ENCODE peak calls at places on chromosomes 2 and 18, in nine cellular contexts. P is MCF 10A; R is RWPE1; O is CD8-positive, alpha-beta T cell; I is body of pancreas; V is glutamatergic neuron; H is thoracic aorta; Z is RWPE2; N is cardiac fibroblast. D is an unnamed sample.

GRCh38 chr18:65235966-65236634 is 514.7 kb upstream of the CDH7 start:
- DNase-seq in O (no peak), N (no peak), I (peak; percentile 14), P (peak; percentile 62), H (no peak), V (peak; percentile 34), Z (no peak), R (peak; percentile 0), D (no peak)

GRCh38 chr2:131145040-131145439 is 39.9 kb downstream of the PLEKHB2 start:
- DNase-seq in N (no peak), H (no peak), Z (no peak), I (no peak), V (no peak), O (no peak), R (no peak), P (no peak), D (no peak)

GRCh38 chr2:232891621-232892071 is 21.6 kb downstream of the SNORC start:
- DNase-seq in N (peak; percentile 78), H (no peak), V (no peak), P (peak; percentile 73), R (peak; percentile 30), I (no peak), Z (no peak), O (no peak), D (peak; percentile 63)

GRCh38 chr2:88866756-88867155 is 175.3 kb downstream of the RPIA start:
- DNase-seq in R (no peak), N (no peak), H (no peak), O (no peak), P (no peak), I (no peak), Z (no peak), V (no peak), D (no peak)

GRCh38 chr2:27412419-27413152 is 3.2 kb upstream of the PPM1G start:
- DNase-seq in I (no peak), P (no peak), V (no peak), O (no peak), N (no peak), H (no peak), R (no peak), Z (no peak), D (no peak)

GRCh38 chr18:38009335-38009734 is 443.7 kb upstream of the CELF4 start:
- DNase-seq in I (no peak), O (no peak), R (no peak), Z (no peak), V (no peak), N (no peak), H (no peak), P (no peak), D (no peak)

GRCh38 chr18:8776013-8776515 is 70.7 kb downstream of the MTCL1 start:
- DNase-seq in R (no peak), N (no peak), V (no peak), Z (no peak), P (no peak), H (no peak), O (no peak), I (no peak), D (no peak)

GRCh38 chr2:45177870-45178269 is 168.6 kb upstream of the SIX2 start:
- DNase-seq in O (no peak), V (no peak), R (peak; percentile 72), N (peak; percentile 99), H (no peak), P (peak; percentile 97), I (no peak), Z (no peak), D (no peak)

GRCh38 chr18:5891361-5892215 is 3.7 kb downstream of the TMEM200C start:
- DNase-seq in O (no peak), I (no peak), R (no peak), P (no peak), H (no peak), N (no peak), Z (no peak), V (no peak), D (peak; percentile 82)

GRCh38 chr2:217878865-217879595 is 123.8 kb downstream of the TNS1 start:
- DNase-seq in P (no peak), O (no peak), N (no peak), I (no peak), H (no peak), R (no peak), V (no peak), Z (no peak), D (no peak)

GRCh38 chr18:3706279-3707097 is 256.5 kb downstream of the TGIF1 start:
- DNase-seq in I (no peak), Z (no peak), N (peak; percentile 58), V (no peak), O (no peak), H (no peak), R (no peak), P (no peak), D (no peak)

GRCh38 chr2:80153151-80153550 is 151.4 kb downstream of the LRRTM1 start:
- DNase-seq in I (no peak), P (no peak), V (no peak), O (no peak), Z (no peak), H (no peak), R (no peak), N (no peak), D (no peak)

GRCh38 chr2:45946023-45946422 is 294.5 kb downstream of the PRKCE start:
- DNase-seq in O (no peak), V (no peak), N (peak; percentile 80), I (no peak), H (no peak), Z (peak; percentile 68), P (peak; percentile 27), R (peak; percentile 49), D (no peak)

GRCh38 chr2:101205521-101205998 is 47.1 kb upstream of the CNOT11 start:
- DNase-seq in H (no peak), Z (peak; percentile 66), N (peak; percentile 91), P (peak; percentile 89), V (peak; percentile 22), R (peak; percentile 83), O (peak; percentile 34), I (peak; percentile 75), D (no peak)
- TF ChIP-seq CTCF in H (peak; percentile 35), Z (peak; percentile 86), N (peak; percentile 52), P (peak; percentile 39), V (no peak), R (peak; percentile 79), O (peak; percentile 26), I (peak; percentile 33), D (peak; percentile 86)

GRCh38 chr2:169361706-169362345 is 508 bp downstream of the LRP2 start:
- DNase-seq in P (no peak), N (no peak), R (no peak), V (peak; percentile 44), Z (no peak), O (no peak), H (no peak), I (peak; percentile 17), D (peak; percentile 85)

GRCh38 chr2:169363027-169363569 is 764 bp upstream of the LRP2 start:
- DNase-seq in O (no peak), P (no peak), I (no peak), H (no peak), V (no peak), N (peak; percentile 7), Z (no peak), R (no peak), D (no peak)

GRCh38 chr2:169360984-169361705 is 1.2 kb downstream of the LRP2 start:
- DNase-seq in H (no peak), I (no peak), V (peak; percentile 24), P (no peak), N (no peak), Z (no peak), O (no peak), R (no peak), D (no peak)

GRCh38 chr2:169363570-169364150 is 1.3 kb upstream of the LRP2 start:
- DNase-seq in O (peak; percentile 28), N (peak; percentile 8), Z (no peak), V (peak; percentile 32), P (no peak), H (no peak), R (no peak), I (peak; percentile 20), D (no peak)

GRCh38 chr2:169362346-169363026 is at the start of gene LRP2:
- DNase-seq in O (no peak), R (no peak), H (no peak), I (peak; percentile 11), N (no peak), V (peak; percentile 64), Z (no peak), P (no peak), D (no peak)
- TF ChIP-seq CTCF in O (no peak), R (no peak), H (no peak), I (no peak), N (no peak), V (no peak), Z (no peak), P (no peak), D (peak; percentile 21)

GRCh38 chr2:100676346-100676745 is 113.6 kb downstream of the PDCL3 start:
- DNase-seq in N (no peak), H (no peak), O (no peak), I (no peak), R (no peak), P (no peak), Z (no peak), V (no peak), D (no peak)

GRCh38 chr2:100675373-100675772 is 112.6 kb downstream of the PDCL3 start:
- DNase-seq in H (no peak), Z (no peak), I (no peak), N (no peak), R (no peak), O (no peak), P (no peak), V (no peak), D (no peak)

GRCh38 chr2:100675855-100676254 is 113.1 kb downstream of the PDCL3 start:
- DNase-seq in H (no peak), I (no peak), V (no peak), Z (no peak), P (no peak), N (no peak), R (no peak), O (no peak), D (no peak)

GRCh38 chr2:100679211-100679610 is 116.4 kb downstream of the PDCL3 start:
- DNase-seq in Z (no peak), H (no peak), R (no peak), O (no peak), I (no peak), N (no peak), P (no peak), V (no peak), D (no peak)

DNA sequence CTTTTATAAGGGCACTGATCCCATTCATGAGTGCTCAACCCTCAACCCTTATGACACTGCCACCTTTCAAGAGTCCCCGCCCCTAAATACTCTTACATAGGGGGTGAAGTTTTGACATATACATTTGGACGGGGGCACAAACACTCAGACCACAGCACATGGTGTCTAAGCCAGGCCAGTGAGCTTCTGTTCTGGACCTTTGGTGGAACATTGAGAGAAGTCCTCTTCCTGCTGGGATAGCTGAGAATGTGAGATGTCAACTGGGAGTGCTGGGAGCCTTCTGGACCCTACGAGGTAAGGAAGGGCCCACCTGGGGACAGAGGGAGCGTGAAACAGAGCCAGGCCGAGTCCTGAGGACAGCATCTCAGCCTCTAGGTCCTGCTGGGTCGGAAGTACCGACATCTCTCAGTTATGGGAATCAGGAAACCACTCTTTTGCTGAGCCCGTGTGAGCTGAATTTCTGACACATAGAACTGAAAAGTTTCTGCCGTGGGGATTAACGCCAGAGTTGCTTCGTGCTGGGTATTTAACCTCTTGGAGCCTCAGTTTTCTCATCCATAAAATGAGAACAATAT is 114.9 kb downstream of the PDCL3 start:
- DNase-seq in V (no peak), I (no peak), Z (no peak), O (no peak), R (no peak), P (no peak), N (no peak), H (no peak), D (no peak)
- TF ChIP-seq CTCF in V (no peak), I (no peak), Z (no peak), O (no peak), R (no peak), P (no peak), N (no peak), H (no peak), D (no peak)

GRCh38 chr2:133198678-133199077 is 369.6 kb downstream of the NCKAP5 start:
- DNase-seq in P (no peak), Z (no peak), R (no peak), N (no peak), V (no peak), O (no peak), H (no peak), I (no peak), D (no peak)
- TF ChIP-seq CTCF in P (no peak), Z (no peak), R (no peak), N (no peak), V (no peak), O (no peak), H (no peak), I (no peak), D (no peak)